ENCODE peak calls at places on chromosomes 7 and 10, in ten cellular contexts. One of them, this sample, is unnamed.

GRCh38 chr7:94556028-94556427 is 46.4 kb downstream of the CASD1 start:
- DNase-seq in psoas muscle: no peak
- DNase-seq in brain microvascular endothelial cell: no peak
- DNase-seq in AG04450: no peak
- DNase-seq in stomach: no peak
- DNase-seq in BJ: no peak
- DNase-seq in NB4: no peak
- DNase-seq in MM.1S: no peak
- DNase-seq in CD8-positive, alpha-beta T cell: no peak
- DNase-seq in fibroblast of pulmonary artery: no peak
- DNase-seq in this sample: no peak

GRCh38 chr10:71262027-71262426 is 49.7 kb downstream of the UNC5B start:
- DNase-seq in psoas muscle: no peak
- DNase-seq in brain microvascular endothelial cell: no peak
- DNase-seq in AG04450: no peak
- DNase-seq in stomach: no peak
- DNase-seq in BJ: no peak
- DNase-seq in NB4: no peak
- DNase-seq in MM.1S: no peak
- DNase-seq in CD8-positive, alpha-beta T cell: no peak
- DNase-seq in fibroblast of pulmonary artery: no peak
- DNase-seq in this sample: no peak

GRCh38 chr10:88952647-88953111 is at the start of gene ACTA2:
- DNase-seq in psoas muscle: no peak
- DNase-seq in brain microvascular endothelial cell: peak
- DNase-seq in AG04450: peak
- DNase-seq in stomach: peak
- DNase-seq in BJ: no peak
- DNase-seq in NB4: no peak
- DNase-seq in MM.1S: no peak
- DNase-seq in CD8-positive, alpha-beta T cell: no peak
- DNase-seq in fibroblast of pulmonary artery: peak
- DNase-seq in this sample: no peak

GRCh38 chr10:86376852-86377796 is 10.5 kb upstream of the GRID1 start:
- DNase-seq in psoas muscle: peak
- DNase-seq in brain microvascular endothelial cell: peak
- DNase-seq in AG04450: no peak
- DNase-seq in stomach: peak
- DNase-seq in BJ: no peak
- DNase-seq in NB4: peak
- DNase-seq in MM.1S: peak
- DNase-seq in CD8-positive, alpha-beta T cell: peak
- DNase-seq in fibroblast of pulmonary artery: peak
- DNase-seq in this sample: no peak

GRCh38 chr10:70323143-70323696 is 39.4 kb upstream of the NPFFR1 start:
- DNase-seq in psoas muscle: no peak
- DNase-seq in brain microvascular endothelial cell: no peak
- DNase-seq in AG04450: no peak
- DNase-seq in stomach: no peak
- DNase-seq in BJ: no peak
- DNase-seq in NB4: peak
- DNase-seq in MM.1S: no peak
- DNase-seq in CD8-positive, alpha-beta T cell: peak
- DNase-seq in fibroblast of pulmonary artery: no peak
- DNase-seq in this sample: no peak

GRCh38 chr7:43148161-43148731 is 35.8 kb downstream of the HECW1 start:
- DNase-seq in psoas muscle: no peak
- DNase-seq in brain microvascular endothelial cell: no peak
- DNase-seq in AG04450: no peak
- DNase-seq in stomach: no peak
- DNase-seq in BJ: no peak
- DNase-seq in NB4: no peak
- DNase-seq in MM.1S: no peak
- DNase-seq in CD8-positive, alpha-beta T cell: no peak
- DNase-seq in fibroblast of pulmonary artery: no peak
- DNase-seq in this sample: no peak

GRCh38 chr7:98862716-98863420 is 6.9 kb downstream of the TMEM130 start:
- DNase-seq in psoas muscle: no peak
- DNase-seq in brain microvascular endothelial cell: no peak
- DNase-seq in AG04450: no peak
- DNase-seq in stomach: no peak
- DNase-seq in BJ: no peak
- DNase-seq in NB4: no peak
- DNase-seq in MM.1S: no peak
- DNase-seq in CD8-positive, alpha-beta T cell: no peak
- DNase-seq in fibroblast of pulmonary artery: no peak
- DNase-seq in this sample: no peak

GRCh38 chr7:53993205-53993604 is 549.0 kb upstream of the VSTM2A start:
- DNase-seq in psoas muscle: no peak
- DNase-seq in brain microvascular endothelial cell: no peak
- DNase-seq in AG04450: no peak
- DNase-seq in stomach: no peak
- DNase-seq in BJ: no peak
- DNase-seq in NB4: no peak
- DNase-seq in MM.1S: no peak
- DNase-seq in CD8-positive, alpha-beta T cell: no peak
- DNase-seq in fibroblast of pulmonary artery: no peak
- DNase-seq in this sample: no peak

GRCh38 chr10:33337335-33337854 is 2.9 kb upstream of the NRP1 start:
- DNase-seq in psoas muscle: no peak
- DNase-seq in brain microvascular endothelial cell: peak
- DNase-seq in AG04450: no peak
- DNase-seq in stomach: no peak
- DNase-seq in BJ: no peak
- DNase-seq in NB4: no peak
- DNase-seq in MM.1S: no peak
- DNase-seq in CD8-positive, alpha-beta T cell: no peak
- DNase-seq in fibroblast of pulmonary artery: peak
- DNase-seq in this sample: peak

GRCh38 chr7:83267141-83267631 is 104.5 kb upstream of the PCLO start:
- DNase-seq in psoas muscle: no peak
- DNase-seq in brain microvascular endothelial cell: no peak
- DNase-seq in AG04450: no peak
- DNase-seq in stomach: no peak
- DNase-seq in BJ: peak
- DNase-seq in NB4: no peak
- DNase-seq in MM.1S: no peak
- DNase-seq in CD8-positive, alpha-beta T cell: no peak
- DNase-seq in fibroblast of pulmonary artery: peak
- DNase-seq in this sample: no peak

GRCh38 chr10:70682920-70683600 is 10.8 kb downstream of the ADAMTS14 start:
- DNase-seq in psoas muscle: no peak
- DNase-seq in brain microvascular endothelial cell: no peak
- DNase-seq in AG04450: no peak
- DNase-seq in stomach: no peak
- DNase-seq in BJ: no peak
- DNase-seq in NB4: peak
- DNase-seq in MM.1S: no peak
- DNase-seq in CD8-positive, alpha-beta T cell: no peak
- DNase-seq in fibroblast of pulmonary artery: no peak
- DNase-seq in this sample: no peak

GRCh38 chr7:105677803-105678583 is 96.7 kb upstream of the EFCAB10 start:
- DNase-seq in psoas muscle: no peak
- DNase-seq in brain microvascular endothelial cell: no peak
- DNase-seq in AG04450: no peak
- DNase-seq in stomach: peak
- DNase-seq in BJ: no peak
- DNase-seq in NB4: peak
- DNase-seq in MM.1S: no peak
- DNase-seq in CD8-positive, alpha-beta T cell: peak
- DNase-seq in fibroblast of pulmonary artery: no peak
- DNase-seq in this sample: no peak

GRCh38 chr7:105680505-105681187 is 99.4 kb upstream of the EFCAB10 start:
- DNase-seq in psoas muscle: peak
- DNase-seq in brain microvascular endothelial cell: no peak
- DNase-seq in AG04450: no peak
- DNase-seq in stomach: no peak
- DNase-seq in BJ: no peak
- DNase-seq in NB4: no peak
- DNase-seq in MM.1S: no peak
- DNase-seq in CD8-positive, alpha-beta T cell: no peak
- DNase-seq in fibroblast of pulmonary artery: no peak
- DNase-seq in this sample: no peak

GRCh38 chr7:105675873-105676484 is 94.7 kb upstream of the EFCAB10 start:
- DNase-seq in psoas muscle: no peak
- DNase-seq in brain microvascular endothelial cell: no peak
- DNase-seq in AG04450: no peak
- DNase-seq in stomach: peak
- DNase-seq in BJ: no peak
- DNase-seq in NB4: peak
- DNase-seq in MM.1S: no peak
- DNase-seq in CD8-positive, alpha-beta T cell: peak
- DNase-seq in fibroblast of pulmonary artery: no peak
- DNase-seq in this sample: no peak

GRCh38 chr7:105677395-105677701 is 96.1 kb upstream of the EFCAB10 start:
- DNase-seq in psoas muscle: no peak
- DNase-seq in brain microvascular endothelial cell: no peak
- DNase-seq in AG04450: no peak
- DNase-seq in stomach: no peak
- DNase-seq in BJ: no peak
- DNase-seq in NB4: no peak
- DNase-seq in MM.1S: no peak
- DNase-seq in CD8-positive, alpha-beta T cell: no peak
- DNase-seq in fibroblast of pulmonary artery: no peak
- DNase-seq in this sample: no peak

DNA sequence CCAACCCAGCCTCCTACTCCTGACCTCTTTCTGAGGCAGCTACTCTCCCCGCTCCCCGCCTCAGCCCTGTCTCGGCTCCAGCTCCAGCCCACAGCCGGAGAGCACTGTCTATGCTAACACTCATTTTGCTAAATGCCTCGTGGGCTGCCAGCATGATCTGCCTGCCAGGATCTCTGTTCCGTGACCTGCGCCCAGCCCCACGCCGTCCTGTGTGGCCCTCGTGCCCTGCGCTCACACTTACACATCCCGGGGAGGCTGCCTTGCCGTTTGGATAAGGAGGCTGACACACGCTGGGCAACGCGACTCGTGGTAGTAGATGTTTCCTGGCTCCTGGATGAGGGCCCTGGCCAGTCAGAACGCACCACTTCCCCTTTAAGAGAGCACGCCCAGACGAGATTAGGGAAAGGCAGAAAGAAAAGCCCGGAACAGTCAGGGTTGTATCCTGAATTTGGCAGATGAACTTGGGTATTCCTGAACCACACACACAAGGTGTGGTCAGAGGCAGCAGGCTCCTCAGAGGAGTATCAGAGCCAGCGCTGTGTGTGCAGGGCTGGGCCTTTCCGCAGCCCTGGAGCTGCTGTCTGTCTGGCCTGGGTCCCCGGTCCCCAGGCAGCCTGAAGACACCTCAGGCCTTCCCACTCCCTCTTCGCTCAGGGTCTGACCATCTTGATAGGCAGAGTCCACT is 97.7 kb upstream of the EFCAB10 start:
- DNase-seq in psoas muscle: peak
- DNase-seq in brain microvascular endothelial cell: no peak
- DNase-seq in AG04450: no peak
- DNase-seq in stomach: peak
- DNase-seq in BJ: no peak
- DNase-seq in NB4: peak
- DNase-seq in MM.1S: no peak
- DNase-seq in CD8-positive, alpha-beta T cell: no peak
- DNase-seq in fibroblast of pulmonary artery: peak
- DNase-seq in this sample: no peak
- H3K4me3 ChIP-seq in psoas muscle: peak
- H3K4me3 ChIP-seq in brain microvascular endothelial cell: no peak
- H3K4me3 ChIP-seq in AG04450: peak
- H3K4me3 ChIP-seq in stomach: peak
- H3K4me3 ChIP-seq in BJ: no peak
- H3K4me3 ChIP-seq in NB4: peak
- H3K4me3 ChIP-seq in MM.1S: no peak
- H3K4me3 ChIP-seq in CD8-positive, alpha-beta T cell: no peak
- H3K4me3 ChIP-seq in fibroblast of pulmonary artery: peak
- H3K4me3 ChIP-seq in this sample: peak

DNA sequence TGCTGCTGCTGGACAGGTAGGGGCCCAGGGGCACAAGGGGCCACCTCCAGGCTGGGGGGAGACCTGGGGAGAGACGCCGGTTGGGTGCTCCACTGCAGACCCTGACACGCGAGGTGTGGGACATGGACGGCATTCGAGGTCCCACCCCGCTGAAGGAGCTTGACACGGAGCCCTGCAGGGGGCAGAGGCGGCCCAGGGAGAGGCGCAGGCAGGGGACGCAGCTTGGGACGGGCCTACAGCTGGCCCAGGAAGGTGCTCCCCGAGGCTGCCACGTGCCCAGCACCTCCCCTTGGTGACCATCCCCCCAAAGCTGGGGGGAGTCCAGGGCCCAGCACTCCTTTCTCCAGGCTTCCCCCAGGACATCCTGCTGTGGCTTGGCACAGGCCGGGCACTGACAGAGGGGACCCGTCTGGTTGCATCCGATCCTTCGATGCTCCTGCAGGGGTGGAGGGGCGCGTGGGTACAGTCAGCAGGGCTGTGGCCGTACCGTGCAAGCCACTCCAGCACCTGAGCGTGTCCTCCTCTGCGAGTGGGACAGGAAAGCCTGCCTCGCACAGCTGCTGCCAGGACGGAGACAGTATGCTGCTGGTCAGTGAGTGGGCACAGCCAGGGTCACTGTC is 174.4 kb downstream of the ELFN1 start:
- DNase-seq in psoas muscle: peak
- DNase-seq in brain microvascular endothelial cell: no peak
- DNase-seq in AG04450: no peak
- DNase-seq in stomach: no peak
- DNase-seq in BJ: no peak
- DNase-seq in NB4: peak
- DNase-seq in MM.1S: no peak
- DNase-seq in CD8-positive, alpha-beta T cell: no peak
- DNase-seq in fibroblast of pulmonary artery: no peak
- DNase-seq in this sample: no peak
- TF ChIP-seq CTCF in psoas muscle: no peak
- TF ChIP-seq CTCF in brain microvascular endothelial cell: peak
- TF ChIP-seq CTCF in AG04450: no peak
- TF ChIP-seq CTCF in stomach: no peak
- TF ChIP-seq CTCF in BJ: peak
- TF ChIP-seq CTCF in NB4: peak
- TF ChIP-seq CTCF in MM.1S: no peak
- TF ChIP-seq CTCF in CD8-positive, alpha-beta T cell: no peak
- TF ChIP-seq CTCF in fibroblast of pulmonary artery: no peak
- TF ChIP-seq CTCF in this sample: no peak

DNA sequence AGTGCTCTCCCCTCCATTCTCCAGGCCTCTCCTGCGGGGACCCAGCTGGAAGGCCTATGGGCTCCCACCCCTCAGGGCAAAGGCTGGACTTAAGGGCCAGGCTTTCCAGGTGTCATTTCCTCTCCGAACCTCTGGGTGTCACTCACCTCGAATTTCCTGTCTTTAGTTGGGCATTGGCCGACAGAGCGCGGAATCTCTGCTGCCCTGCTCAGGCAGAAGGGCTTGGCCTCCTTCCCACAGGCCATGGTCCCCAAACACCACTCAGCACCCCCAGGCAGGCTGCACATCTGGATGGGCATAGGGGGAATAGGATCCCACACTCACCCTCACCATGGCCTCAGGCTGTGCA is 212.9 kb downstream of the CCSER2 start:
- DNase-seq in psoas muscle: no peak
- DNase-seq in brain microvascular endothelial cell: no peak
- DNase-seq in AG04450: no peak
- DNase-seq in stomach: no peak
- DNase-seq in BJ: no peak
- DNase-seq in NB4: no peak
- DNase-seq in MM.1S: no peak
- DNase-seq in CD8-positive, alpha-beta T cell: no peak
- DNase-seq in fibroblast of pulmonary artery: no peak
- DNase-seq in this sample: no peak
- H3K4me3 ChIP-seq in psoas muscle: no peak
- H3K4me3 ChIP-seq in brain microvascular endothelial cell: peak
- H3K4me3 ChIP-seq in AG04450: no peak
- H3K4me3 ChIP-seq in stomach: peak
- H3K4me3 ChIP-seq in BJ: no peak
- H3K4me3 ChIP-seq in NB4: no peak
- H3K4me3 ChIP-seq in MM.1S: no peak
- H3K4me3 ChIP-seq in CD8-positive, alpha-beta T cell: no peak
- H3K4me3 ChIP-seq in fibroblast of pulmonary artery: no peak
- H3K4me3 ChIP-seq in this sample: peak

GRCh38 chr10:96743988-96744585 is 23.8 kb upstream of the PIK3AP1 start:
- DNase-seq in psoas muscle: no peak
- DNase-seq in brain microvascular endothelial cell: peak
- DNase-seq in AG04450: no peak
- DNase-seq in stomach: no peak
- DNase-seq in BJ: no peak
- DNase-seq in NB4: peak
- DNase-seq in MM.1S: no peak
- DNase-seq in CD8-positive, alpha-beta T cell: no peak
- DNase-seq in fibroblast of pulmonary artery: peak
- DNase-seq in this sample: no peak
- TF ChIP-seq CTCF in psoas muscle: peak
- TF ChIP-seq CTCF in brain microvascular endothelial cell: peak
- TF ChIP-seq CTCF in AG04450: peak
- TF ChIP-seq CTCF in stomach: no peak
- TF ChIP-seq CTCF in BJ: no peak
- TF ChIP-seq CTCF in NB4: peak
- TF ChIP-seq CTCF in MM.1S: peak
- TF ChIP-seq CTCF in CD8-positive, alpha-beta T cell: no peak
- TF ChIP-seq CTCF in fibroblast of pulmonary artery: peak
- TF ChIP-seq CTCF in this sample: peak